ENCODE peak calls at places on chromosomes 2 and 18, in ten cellular contexts. G is GM10248; Q is cardiac muscle cell; Y is breast epithelium; N is BE2C; F is AG10803; O is neural crest cell; H is bronchial epithelial cell; R is fibroblast of the aortic adventitia; K is CD8-positive, alpha-beta T cell. E is an unnamed sample.

GRCh38 chr2:200615247-200615646 is 29.4 kb downstream of the AOX1 start:
- DNase-seq in F (peak), N (no peak), Y (no peak), G (no peak), O (no peak), R (peak), K (no peak), H (peak), Q (no peak), E (no peak)

GRCh38 chr2:239673641-239674040 is 272.8 kb upstream of the HDAC4 start:
- DNase-seq in K (no peak), F (no peak), Y (no peak), Q (no peak), G (no peak), N (no peak), H (no peak), R (no peak), O (no peak), E (no peak)

GRCh38 chr2:170248574-170249393 is 70.8 kb downstream of the MYO3B start:
- DNase-seq in Y (no peak), F (no peak), O (no peak), H (no peak), K (no peak), G (no peak), R (no peak), Q (no peak), N (no peak), E (no peak)

GRCh38 chr2:7849027-7849426 is 832.8 kb upstream of the ID2 start:
- DNase-seq in K (no peak), Q (no peak), Y (no peak), G (no peak), R (no peak), F (no peak), H (no peak), O (no peak), N (no peak), E (no peak)

GRCh38 chr2:157732596-157732995 is 103.9 kb upstream of the ACVR1C start:
- DNase-seq in G (no peak), K (no peak), F (peak), R (no peak), H (no peak), N (no peak), Q (no peak), Y (no peak), O (no peak), E (no peak)

GRCh38 chr2:196290569-196290968 is 119.2 kb upstream of the STK17B start:
- DNase-seq in Q (peak), N (no peak), H (no peak), G (no peak), O (no peak), Y (no peak), R (no peak), F (no peak), K (no peak), E (no peak)

GRCh38 chr2:65231121-65231520 is 3.5 kb downstream of the ACTR2 start:
- DNase-seq in G (no peak), O (no peak), K (no peak), R (peak), Q (no peak), N (no peak), F (peak), Y (no peak), H (peak), E (no peak)

GRCh38 chr2:200168641-200169265 is 137.7 kb upstream of the SPATS2L start:
- DNase-seq in Y (no peak), F (peak), Q (no peak), K (no peak), R (no peak), O (no peak), G (no peak), N (no peak), H (no peak), E (no peak)

GRCh38 chr2:28193552-28194383 is 198.9 kb upstream of the FOSL2 start:
- DNase-seq in F (peak), G (no peak), Q (no peak), N (no peak), Y (no peak), R (no peak), H (peak), O (no peak), K (no peak), E (no peak)

GRCh38 chr2:16330012-16330411 is 335.6 kb downstream of the CYRIA start:
- DNase-seq in Y (no peak), Q (peak), G (no peak), H (no peak), K (no peak), R (no peak), O (peak), N (peak), F (no peak), E (peak)

GRCh38 chr2:85707304-85707703 is 13.1 kb downstream of the GNLY start:
- DNase-seq in R (peak), O (peak), Y (peak), G (peak), N (peak), F (peak), Q (peak), K (peak), H (peak), E (peak)

GRCh38 chr2:138720035-138720589 is 60.1 kb downstream of the NXPH2 start:
- DNase-seq in Q (no peak), G (no peak), H (no peak), N (no peak), F (no peak), Y (no peak), K (no peak), R (no peak), O (no peak), E (no peak)

GRCh38 chr2:202269585-202269984 is 4.0 kb downstream of the NOP58 start:
- DNase-seq in Q (no peak), F (peak), G (no peak), Y (no peak), N (no peak), K (no peak), H (no peak), R (no peak), O (no peak), E (no peak)

GRCh38 chr2:38092196-38092902 is 16.4 kb upstream of the CYP1B1 start:
- DNase-seq in O (no peak), H (no peak), Q (no peak), K (no peak), Y (no peak), G (no peak), N (no peak), R (peak), F (peak), E (no peak)

GRCh38 chr2:63692002-63692606 is 103.3 kb downstream of the MDH1 start:
- DNase-seq in R (peak), Q (peak), N (peak), G (peak), F (peak), H (peak), Y (no peak), O (peak), K (no peak), E (no peak)

GRCh38 chr18:48027401-48027931 is 97.0 kb upstream of the SMAD2 start:
- DNase-seq in Y (peak), O (no peak), Q (no peak), H (no peak), K (no peak), G (no peak), R (no peak), F (peak), N (no peak), E (no peak)

GRCh38 chr2:2762898-2763287 is 431.8 kb upstream of the MYT1L start:
- DNase-seq in G (no peak), R (no peak), F (no peak), Q (no peak), K (no peak), O (no peak), N (no peak), H (peak), Y (no peak), E (no peak)

GRCh38 chr18:3610818-3611217 is 160.8 kb downstream of the TGIF1 start:
- DNase-seq in H (peak), N (no peak), R (no peak), K (no peak), O (no peak), Y (no peak), Q (no peak), G (no peak), F (peak), E (no peak)

GRCh38 chr2:70420740-70421139 is 118.9 kb upstream of the FAM136A start:
- DNase-seq in H (no peak), Y (no peak), O (no peak), G (no peak), F (no peak), K (no peak), R (no peak), N (no peak), Q (no peak), E (no peak)

GRCh38 chr2:231934441-231935206 is 8.4 kb upstream of the NPPC start:
- DNase-seq in F (no peak), G (no peak), O (no peak), K (no peak), Q (no peak), Y (peak), N (no peak), R (no peak), H (no peak), E (no peak)
- TF ChIP-seq CTCF in F (no peak), G (peak), O (no peak), K (no peak), Q (no peak), Y (no peak), N (no peak), R (no peak), H (no peak), E (no peak)

DNA sequence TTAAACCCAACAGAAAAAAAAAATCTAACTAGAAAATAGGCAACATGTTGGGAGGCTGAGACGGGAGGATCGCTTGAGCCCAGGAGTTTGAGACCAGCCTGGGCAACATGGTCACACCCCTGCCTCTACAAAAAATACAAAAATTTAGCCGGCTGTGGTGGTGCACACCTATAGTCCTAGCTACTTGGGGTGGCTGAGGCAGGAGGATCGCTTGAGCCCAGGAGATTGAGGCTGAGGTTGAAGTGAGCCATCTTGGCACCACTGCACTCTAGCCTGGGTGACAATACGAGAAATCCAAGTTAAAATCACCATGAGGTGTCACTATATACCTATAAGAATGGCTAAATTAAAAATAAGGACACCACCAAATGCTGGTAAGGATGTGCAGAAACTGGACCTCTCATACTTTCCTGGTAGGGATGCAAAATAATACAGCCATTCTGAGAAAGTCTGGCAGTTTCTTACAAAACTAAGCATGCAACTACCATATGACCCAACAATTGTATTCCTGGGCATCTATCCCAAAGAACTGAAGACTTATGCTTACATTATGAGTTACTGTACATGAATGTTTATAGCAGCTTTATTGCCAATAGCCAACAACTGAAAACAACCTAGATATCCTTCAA is 2.2 kb downstream of the SEPTIN10 start:
- DNase-seq in H (peak), Q (no peak), O (no peak), G (no peak), Y (no peak), F (peak), R (peak), N (no peak), K (no peak), E (no peak)
- TF ChIP-seq CTCF in H (no peak), Q (no peak), O (no peak), G (no peak), Y (no peak), F (no peak), R (no peak), N (no peak), K (no peak), E (no peak)

GRCh38 chr2:50952596-50952995 is 79.3 kb downstream of the NRXN1 start:
- DNase-seq in O (no peak), F (no peak), R (peak), K (no peak), Y (no peak), Q (no peak), N (no peak), H (peak), G (no peak), E (no peak)
- TF ChIP-seq CTCF in O (no peak), F (no peak), R (no peak), K (no peak), Y (no peak), Q (no peak), N (no peak), H (no peak), G (no peak), E (no peak)

GRCh38 chr2:39513641-39514094 is 76.6 kb upstream of the MAP4K3 start:
- DNase-seq in N (peak), H (peak), G (peak), Q (peak), R (peak), Y (no peak), F (peak), K (no peak), O (no peak), E (peak)
- TF ChIP-seq CTCF in N (peak), H (peak), G (peak), Q (peak), R (peak), Y (peak), F (peak), K (no peak), O (peak), E (peak)

GRCh38 chr2:112765251-112765650 is 842 bp upstream of the CKAP2L start:
- DNase-seq in G (no peak), N (no peak), Y (no peak), K (no peak), H (no peak), F (no peak), Q (no peak), R (no peak), O (no peak), E (no peak)

GRCh38 chr2:112768432-112768831 is 4.0 kb upstream of the CKAP2L start:
- DNase-seq in F (peak), N (no peak), G (no peak), K (no peak), Y (no peak), R (no peak), H (peak), O (no peak), Q (no peak), E (no peak)

GRCh38 chr2:112767693-112768380 is 3.4 kb upstream of the CKAP2L start:
- DNase-seq in Q (no peak), Y (no peak), K (no peak), N (no peak), F (no peak), H (no peak), R (no peak), G (no peak), O (no peak), E (no peak)

GRCh38 chr2:112762276-112762675 is 2.1 kb downstream of the CKAP2L start:
- DNase-seq in K (no peak), H (no peak), R (no peak), G (no peak), F (no peak), O (no peak), N (no peak), Q (no peak), Y (no peak), E (no peak)

GRCh38 chr2:112764071-112765044 is at the start of gene CKAP2L:
- DNase-seq in R (peak), O (peak), K (peak), N (peak), F (peak), Y (peak), H (peak), Q (peak), G (peak), E (peak)
- TF ChIP-seq CTCF in R (no peak), O (no peak), K (no peak), N (no peak), F (no peak), Y (no peak), H (no peak), Q (no peak), G (no peak), E (no peak)

GRCh38 chr2:148643421-148643820 is 1.1 kb upstream of the EPC2 start:
- DNase-seq in N (no peak), R (no peak), Q (no peak), O (no peak), K (no peak), H (no peak), G (peak), F (no peak), Y (no peak), E (no peak)

GRCh38 chr2:148642112-148642744 is 2.3 kb upstream of the EPC2 start:
- DNase-seq in F (no peak), R (no peak), O (no peak), Y (no peak), Q (no peak), N (no peak), G (no peak), H (no peak), K (no peak), E (no peak)

GRCh38 chr2:148643998-148644884 is at the start of gene EPC2:
- DNase-seq in F (peak), H (peak), O (peak), G (peak), N (peak), Q (peak), R (peak), Y (peak), K (peak), E (peak)

GRCh38 chr2:148642891-148643416 is 1.6 kb upstream of the EPC2 start:
- DNase-seq in Y (no peak), F (no peak), N (no peak), G (no peak), Q (no peak), H (peak), K (no peak), R (no peak), O (no peak), E (no peak)

GRCh38 chr2:148640767-148641166 is 3.8 kb upstream of the EPC2 start:
- DNase-seq in G (no peak), F (peak), N (no peak), O (no peak), Q (no peak), K (no peak), R (peak), H (no peak), Y (no peak), E (no peak)
- TF ChIP-seq CTCF in G (no peak), F (peak), N (no peak), O (no peak), Q (peak), K (no peak), R (peak), H (no peak), Y (no peak), E (peak)

DNA sequence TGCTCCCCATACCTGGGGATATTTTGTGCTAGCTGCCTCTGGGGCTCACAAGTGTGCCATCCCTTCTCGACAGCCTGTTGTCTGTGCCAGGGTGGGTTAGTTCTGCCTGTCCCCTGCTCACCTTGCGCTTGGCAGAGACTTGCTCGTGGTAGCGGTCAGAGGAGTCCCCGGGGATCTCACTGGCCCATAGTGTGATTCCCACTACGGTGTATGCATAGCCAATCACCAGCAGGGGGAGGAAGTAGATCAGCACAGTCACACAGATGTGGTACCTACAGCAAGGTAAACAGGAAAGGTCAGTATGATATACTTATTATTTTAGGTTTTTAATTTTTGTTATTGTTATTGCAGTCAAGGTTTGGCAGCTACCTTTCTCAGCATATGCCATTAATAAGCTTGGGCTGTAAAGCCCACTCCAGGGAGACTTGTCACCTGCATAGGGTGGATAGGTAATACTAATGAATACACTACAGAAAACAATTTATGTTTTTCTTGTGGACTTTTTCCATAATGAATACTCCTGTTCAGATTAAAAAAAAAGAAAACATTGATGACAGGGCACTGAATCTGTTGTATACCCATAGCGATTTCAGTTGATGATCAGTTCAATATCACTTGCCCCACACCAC is 95.2 kb downstream of the POLE4 start:
- DNase-seq in H (peak), K (no peak), F (no peak), Q (peak), Y (no peak), G (peak), N (peak), R (no peak), O (peak), E (peak)
- TF ChIP-seq CTCF in H (peak), K (peak), F (peak), Q (peak), Y (peak), G (peak), N (peak), R (peak), O (peak), E (peak)

GRCh38 chr2:26702025-26702424 is 9.5 kb downstream of the KCNK3 start:
- DNase-seq in H (no peak), K (no peak), F (no peak), Q (peak), G (no peak), R (no peak), Y (no peak), O (no peak), N (peak), E (no peak)
- TF ChIP-seq CTCF in H (no peak), K (no peak), F (no peak), Q (no peak), G (no peak), R (no peak), Y (no peak), O (no peak), N (no peak), E (no peak)

GRCh38 chr18:78268226-78268625 is 711.4 kb upstream of the SALL3 start:
- DNase-seq in Y (no peak), F (no peak), R (no peak), N (no peak), O (no peak), Q (no peak), K (no peak), G (no peak), H (no peak), E (no peak)

GRCh38 chr18:78273876-78274275 is 705.7 kb upstream of the SALL3 start:
- DNase-seq in O (no peak), K (no peak), N (no peak), Q (no peak), F (no peak), G (no peak), Y (no peak), H (no peak), R (no peak), E (no peak)

DNA sequence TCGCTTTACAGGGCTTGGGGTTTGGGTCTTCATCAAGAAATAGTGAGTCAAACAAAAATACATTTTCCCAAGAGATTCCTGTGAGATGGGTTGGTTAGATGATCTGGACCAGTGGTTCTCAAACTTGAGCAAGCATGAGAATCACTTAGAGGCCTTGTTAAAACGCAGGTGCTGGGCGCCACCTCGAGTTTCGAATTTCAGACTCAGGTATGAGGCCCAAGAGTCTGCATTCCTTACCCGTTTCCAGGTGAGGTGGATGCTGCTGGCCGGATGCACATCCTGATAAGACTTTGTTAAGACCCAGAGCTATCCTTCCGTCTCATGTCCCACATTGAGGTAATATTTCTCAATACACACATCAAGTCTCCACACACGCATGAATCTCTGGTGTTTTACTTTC is 707.8 kb upstream of the SALL3 start:
- DNase-seq in Q (no peak), K (no peak), H (no peak), O (no peak), N (no peak), R (no peak), F (no peak), G (no peak), Y (no peak), E (no peak)
- TF ChIP-seq CTCF in Q (no peak), K (no peak), H (no peak), O (no peak), N (no peak), R (no peak), F (no peak), G (no peak), Y (no peak), E (no peak)

E was measured in endodermal cell.